ENCODE peak calls at places on chromosome X, in four cellular contexts. S, H, F and G are unnamed samples.

GRCh38 chrX:18461431-18461830 is 36.0 kb downstream of the CDKL5 start:
- DNase-seq in S (no peak), H (no peak), F (no peak), G (no peak)

GRCh38 chrX:47540754-47541538 is 20.1 kb upstream of the ARAF start:
- DNase-seq in H (peak), F (peak), S (no peak), G (peak)

GRCh38 chrX:101062171-101062570 is 10.3 kb upstream of the TRMT2B start:
- DNase-seq in F (no peak), H (no peak), S (no peak), G (no peak)

GRCh38 chrX:111411591-111412371 is at the start of gene DCX:
- DNase-seq in H (no peak), S (no peak), F (no peak), G (no peak)

GRCh38 chrX:47560831-47561652 is at the start of gene ARAF:
- DNase-seq in S (peak), F (peak), H (peak), G (peak)

GRCh38 chrX:16930392-16930791 is 16.1 kb upstream of the REPS2 start:
- DNase-seq in H (no peak), S (no peak), F (no peak), G (no peak)

GRCh38 chrX:42686706-42687105 is 91.3 kb downstream of the PPP1R2C start:
- DNase-seq in S (no peak), H (no peak), F (no peak), G (no peak)

GRCh38 chrX:19440713-19441112 is 74.6 kb downstream of the MAP3K15 start:
- DNase-seq in S (no peak), H (no peak), F (no peak), G (no peak)

GRCh38 chrX:45196701-45197100 is 4.0 kb downstream of the DIPK2B start:
- DNase-seq in F (no peak), S (no peak), H (no peak), G (no peak)

GRCh38 chrX:128975716-128976115 is 547.6 kb downstream of the SMARCA1 start:
- DNase-seq in F (peak), H (no peak), S (no peak), G (peak)

GRCh38 chrX:30814978-30815377 is 74.1 kb downstream of the TAB3 start:
- DNase-seq in F (no peak), S (no peak), H (no peak), G (no peak)

GRCh38 chrX:20197641-20198210 is 56.1 kb upstream of the EIF1AX start:
- DNase-seq in F (no peak), H (no peak), S (no peak), G (no peak)

GRCh38 chrX:72245461-72246089 is 6.7 kb upstream of the ERCC6L start:
- DNase-seq in S (no peak), F (peak), H (no peak), G (no peak)

GRCh38 chrX:21883258-21883657 is 27.5 kb downstream of the YY2 start:
- DNase-seq in H (peak), S (no peak), F (no peak), G (no peak)

DNA sequence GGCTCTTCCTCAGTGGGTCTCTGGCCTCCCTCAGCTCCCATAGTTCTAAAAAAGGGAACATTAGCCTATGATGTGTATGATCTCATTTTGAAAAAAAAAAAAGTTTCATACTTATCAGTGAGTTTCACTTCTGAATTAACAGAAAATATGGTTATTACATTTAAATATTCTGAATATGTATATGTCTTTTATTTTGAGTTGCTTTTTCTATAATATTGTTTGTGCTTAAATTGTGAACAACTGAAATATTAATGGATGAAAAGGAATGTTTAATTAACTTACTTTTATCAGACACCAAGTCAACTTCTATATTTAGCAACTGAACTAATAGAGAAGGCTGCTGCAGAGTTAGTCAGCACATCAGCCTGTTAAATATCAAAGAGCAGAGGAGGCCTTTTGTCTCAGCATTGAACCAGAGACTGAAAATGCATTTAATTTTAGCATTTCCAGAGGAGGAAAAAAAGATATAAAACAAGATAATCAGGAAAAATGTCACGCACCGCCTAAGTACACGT is 20.4 kb upstream of the FHL1 start:
- DNase-seq in F (no peak), S (no peak), H (no peak), G (no peak)
- H3K4me3 ChIP-seq in F (no peak), S (no peak), H (no peak), G (no peak)

DNA sequence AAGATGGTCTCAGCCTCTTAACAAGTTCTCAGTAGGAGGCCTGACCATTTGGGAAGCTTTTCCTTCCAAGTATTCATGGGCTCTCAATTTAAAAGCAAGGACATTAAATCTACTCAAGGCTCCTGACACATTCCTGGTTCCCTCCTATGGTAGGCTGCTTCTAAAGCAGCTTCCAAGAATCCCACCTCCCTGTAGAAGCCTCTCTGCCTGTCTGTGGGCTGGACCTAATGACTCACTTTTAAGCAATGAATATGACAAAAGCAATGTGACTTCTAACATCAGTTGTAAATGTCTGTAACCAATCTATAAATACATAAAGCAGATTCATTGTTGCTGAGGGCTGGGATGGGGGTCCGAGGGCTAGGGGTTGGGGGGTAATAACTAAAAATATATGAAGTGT is 99.5 kb upstream of the FAM9B start:
- DNase-seq in S (no peak), F (no peak), H (no peak), G (no peak)
- H3K4me3 ChIP-seq in S (no peak), F (no peak), H (no peak), G (no peak)

DNA sequence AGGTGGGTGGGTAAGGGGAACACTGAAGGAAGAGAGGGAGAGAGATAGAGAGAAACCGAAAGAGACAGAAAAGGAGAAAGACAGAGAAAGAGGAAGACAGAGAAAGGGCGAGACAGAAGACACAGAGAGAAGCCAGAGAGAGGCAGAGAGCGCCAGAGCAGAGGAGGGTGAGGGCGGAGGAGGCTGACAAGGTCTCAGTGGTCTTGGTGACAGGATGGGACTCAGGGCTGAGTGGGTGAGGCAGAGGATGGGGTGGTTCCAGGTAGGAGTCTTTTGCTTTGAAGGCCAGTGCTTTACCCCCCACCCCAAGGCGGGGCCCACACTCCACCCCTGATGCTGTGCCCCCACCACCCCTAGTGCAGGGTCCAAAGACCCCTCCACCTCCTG is 1.1 kb downstream of the IQSEC2 start:
- DNase-seq in F (no peak), H (no peak), S (no peak), G (no peak)
- H3K4me3 ChIP-seq in F (peak), H (no peak), S (peak), G (no peak)

GRCh38 chrX:64580605-64581004 is 185.4 kb upstream of the MTMR8 start:
- DNase-seq in S (no peak), H (no peak), F (no peak), G (no peak)

GRCh38 chrX:64580035-64580434 is 184.8 kb upstream of the MTMR8 start:
- DNase-seq in S (no peak), H (no peak), F (no peak), G (no peak)
- H3K4me3 ChIP-seq in S (no peak), H (no peak), F (no peak), G (no peak)

GRCh38 chrX:104255465-104255864 is 732 bp upstream of the ESX1 start:
- DNase-seq in F (no peak), S (no peak), H (no peak), G (no peak)
- H3K4me3 ChIP-seq in F (no peak), S (no peak), H (no peak), G (no peak)

GRCh38 chrX:136779346-136779781 is 1.4 kb downstream of the ARHGEF6 start:
- DNase-seq in S (no peak), H (no peak), F (no peak), G (no peak)
- H3K4me3 ChIP-seq in S (peak), H (no peak), F (no peak), G (no peak)